ENCODE peak calls at places on chromosomes 11 and 22, in five cellular contexts. One of them, this sample, is unnamed.

GRCh38 chr11:128354476-128354875 is 232.9 kb downstream of the ETS1 start:
- DNase-seq in osteocyte: no peak
- DNase-seq in A549: no peak
- DNase-seq in mammary epithelial cell: peak
- DNase-seq in foreskin fibroblast: peak
- DNase-seq in this sample: no peak

GRCh38 chr22:40432167-40432566 is 61.8 kb downstream of the SGSM3 start:
- DNase-seq in osteocyte: no peak
- DNase-seq in A549: no peak
- DNase-seq in mammary epithelial cell: no peak
- DNase-seq in foreskin fibroblast: no peak
- DNase-seq in this sample: no peak

GRCh38 chr22:47043835-47044721 is 281.6 kb downstream of the TBC1D22A start:
- DNase-seq in osteocyte: no peak
- DNase-seq in A549: no peak
- DNase-seq in mammary epithelial cell: no peak
- DNase-seq in foreskin fibroblast: peak
- DNase-seq in this sample: no peak

GRCh38 chr22:23301591-23301990 is 121.3 kb downstream of the BCR start:
- DNase-seq in osteocyte: no peak
- DNase-seq in A549: no peak
- DNase-seq in mammary epithelial cell: no peak
- DNase-seq in foreskin fibroblast: no peak
- DNase-seq in this sample: no peak

GRCh38 chr11:83706581-83706980 is 420.4 kb upstream of the CCDC90B start:
- DNase-seq in osteocyte: no peak
- DNase-seq in A549: no peak
- DNase-seq in mammary epithelial cell: peak
- DNase-seq in foreskin fibroblast: no peak
- DNase-seq in this sample: no peak

GRCh38 chr11:63682045-63682915 is 980 bp downstream of the RTN3 start:
- DNase-seq in osteocyte: no peak
- DNase-seq in A549: peak
- DNase-seq in mammary epithelial cell: peak
- DNase-seq in foreskin fibroblast: peak
- DNase-seq in this sample: peak

GRCh38 chr11:131867457-131868257 is 497.2 kb downstream of the NTM start:
- DNase-seq in osteocyte: peak
- DNase-seq in A549: no peak
- DNase-seq in mammary epithelial cell: peak
- DNase-seq in foreskin fibroblast: peak
- DNase-seq in this sample: peak

GRCh38 chr22:25027552-25027951 is 75.0 kb downstream of the KIAA1671 start:
- DNase-seq in osteocyte: no peak
- DNase-seq in A549: no peak
- DNase-seq in mammary epithelial cell: peak
- DNase-seq in foreskin fibroblast: no peak
- DNase-seq in this sample: no peak

GRCh38 chr11:105577645-105578044 is 32.2 kb upstream of the GRIA4 start:
- DNase-seq in osteocyte: no peak
- DNase-seq in A549: no peak
- DNase-seq in mammary epithelial cell: no peak
- DNase-seq in foreskin fibroblast: peak
- DNase-seq in this sample: no peak

GRCh38 chr22:38214248-38215056 is 12.7 kb downstream of the MAFF start:
- DNase-seq in osteocyte: no peak
- DNase-seq in A549: no peak
- DNase-seq in mammary epithelial cell: no peak
- DNase-seq in foreskin fibroblast: peak
- DNase-seq in this sample: peak

GRCh38 chr11:43311791-43312607 is at the start of gene API5:
- DNase-seq in osteocyte: peak
- DNase-seq in A549: peak
- DNase-seq in mammary epithelial cell: peak
- DNase-seq in foreskin fibroblast: peak
- DNase-seq in this sample: peak

GRCh38 chr11:44865866-44866272 is 84.8 kb downstream of the TP53I11 start:
- DNase-seq in osteocyte: no peak
- DNase-seq in A549: no peak
- DNase-seq in mammary epithelial cell: no peak
- DNase-seq in foreskin fibroblast: no peak
- DNase-seq in this sample: no peak

GRCh38 chr11:129319201-129319600 is 56.4 kb upstream of the BARX2 start:
- DNase-seq in osteocyte: no peak
- DNase-seq in A549: no peak
- DNase-seq in mammary epithelial cell: no peak
- DNase-seq in foreskin fibroblast: no peak
- DNase-seq in this sample: no peak

GRCh38 chr22:17264321-17265052 is 45.3 kb upstream of the ADA2 start:
- DNase-seq in osteocyte: no peak
- DNase-seq in A549: no peak
- DNase-seq in mammary epithelial cell: no peak
- DNase-seq in foreskin fibroblast: peak
- DNase-seq in this sample: no peak

GRCh38 chr11:81869337-81870065 is 864.2 kb downstream of the FAM181B start:
- DNase-seq in osteocyte: no peak
- DNase-seq in A549: no peak
- DNase-seq in mammary epithelial cell: peak
- DNase-seq in foreskin fibroblast: no peak
- DNase-seq in this sample: peak

DNA sequence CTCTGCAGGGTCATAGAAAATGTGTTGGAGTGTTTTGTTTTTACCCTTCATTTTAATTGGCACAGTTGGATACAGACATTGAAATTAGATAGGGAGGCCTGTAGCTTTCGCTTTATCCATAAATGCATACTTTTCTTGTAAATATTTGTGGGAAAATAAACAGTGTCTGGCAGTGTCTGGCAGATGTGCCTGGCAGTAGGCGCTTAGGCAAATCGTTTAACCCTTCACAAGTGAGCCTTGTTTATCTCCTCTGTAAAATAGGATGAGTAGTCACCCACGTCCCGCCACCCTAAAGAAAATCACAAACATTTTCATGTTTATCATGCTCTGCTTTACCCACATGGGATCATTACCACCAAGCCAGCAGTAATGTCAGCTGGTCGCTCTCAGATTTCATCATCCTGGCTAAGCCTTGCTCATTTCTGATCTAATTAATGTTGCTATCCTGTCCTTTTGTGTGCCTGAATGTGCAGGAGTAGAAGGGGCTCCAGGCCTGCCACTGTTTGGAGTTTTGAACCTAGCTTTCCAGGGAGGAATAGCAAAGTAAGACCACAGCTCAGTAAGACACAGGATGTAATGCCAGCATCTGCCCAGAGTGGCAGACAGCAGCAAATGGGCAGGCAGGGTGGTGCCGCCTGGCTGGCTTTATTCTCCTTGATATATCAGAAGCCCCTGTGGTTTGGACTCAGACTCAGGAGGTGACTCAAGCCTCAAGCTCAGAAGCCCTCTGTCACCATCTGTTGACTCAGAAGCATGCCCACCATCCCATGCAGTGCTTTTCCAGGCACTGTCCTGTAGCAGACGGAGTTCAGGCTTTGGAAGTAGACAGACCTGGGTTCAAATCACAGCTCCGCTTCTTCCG is 73.0 kb upstream of the TTC12 start:
- DNase-seq in osteocyte: no peak
- DNase-seq in A549: no peak
- DNase-seq in mammary epithelial cell: no peak
- DNase-seq in foreskin fibroblast: peak
- DNase-seq in this sample: no peak
- TF ChIP-seq CTCF in osteocyte: no peak
- TF ChIP-seq CTCF in A549: no peak
- TF ChIP-seq CTCF in mammary epithelial cell: no peak
- TF ChIP-seq CTCF in foreskin fibroblast: no peak
- TF ChIP-seq CTCF in this sample: no peak

DNA sequence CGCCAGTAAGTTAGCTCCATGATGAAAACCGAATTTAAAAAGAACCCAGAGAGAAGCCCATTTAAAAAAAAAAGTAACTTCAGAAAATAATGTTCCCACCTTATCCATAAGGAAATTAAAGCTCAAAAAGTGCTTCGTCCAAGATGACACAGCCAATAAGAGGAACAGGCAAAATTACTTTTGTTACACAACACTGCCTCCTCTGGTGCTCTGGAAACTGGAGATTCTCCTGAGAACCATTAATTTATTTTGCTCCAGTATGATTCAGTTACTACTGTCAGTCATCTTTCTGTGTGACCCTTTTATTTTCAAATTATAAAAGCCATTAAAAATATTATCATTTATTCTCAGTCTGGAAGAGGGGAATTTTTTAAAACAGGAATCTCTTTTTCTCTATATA is 2.0 kb downstream of the IFT27 start:
- DNase-seq in osteocyte: no peak
- DNase-seq in A549: peak
- DNase-seq in mammary epithelial cell: peak
- DNase-seq in foreskin fibroblast: peak
- DNase-seq in this sample: no peak
- TF ChIP-seq CTCF in osteocyte: peak
- TF ChIP-seq CTCF in A549: peak
- TF ChIP-seq CTCF in mammary epithelial cell: peak
- TF ChIP-seq CTCF in foreskin fibroblast: peak
- TF ChIP-seq CTCF in this sample: peak

GRCh38 chr11:103480421-103480820 is 371.2 kb downstream of the DYNC2H1 start:
- DNase-seq in osteocyte: no peak
- DNase-seq in A549: no peak
- DNase-seq in mammary epithelial cell: no peak
- DNase-seq in foreskin fibroblast: no peak
- DNase-seq in this sample: no peak
- TF ChIP-seq CTCF in osteocyte: no peak
- TF ChIP-seq CTCF in A549: no peak
- TF ChIP-seq CTCF in mammary epithelial cell: no peak
- TF ChIP-seq CTCF in foreskin fibroblast: no peak
- TF ChIP-seq CTCF in this sample: no peak

DNA sequence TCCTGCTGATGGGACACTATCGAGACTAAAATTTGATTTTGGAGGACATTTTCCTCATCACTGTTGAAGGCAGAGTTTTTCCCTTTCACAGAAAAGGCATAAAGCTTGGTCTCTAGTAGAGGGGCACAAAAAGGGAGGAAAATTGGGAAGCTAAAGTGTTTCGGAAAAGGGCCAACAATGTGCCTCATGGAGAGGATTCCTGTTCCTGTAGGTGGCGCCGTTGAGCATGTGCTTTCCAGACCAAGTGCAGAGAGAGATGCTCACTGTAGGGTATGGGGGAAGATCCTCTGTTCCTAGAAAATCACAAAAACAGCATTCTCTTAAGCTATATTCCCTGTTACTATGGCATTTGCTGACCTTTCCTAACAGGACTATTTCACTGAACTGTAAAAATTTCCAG is 18.4 kb upstream of the OR4C5 start:
- DNase-seq in osteocyte: no peak
- DNase-seq in A549: no peak
- DNase-seq in mammary epithelial cell: no peak
- DNase-seq in foreskin fibroblast: no peak
- DNase-seq in this sample: no peak
- TF ChIP-seq CTCF in osteocyte: no peak
- TF ChIP-seq CTCF in A549: no peak
- TF ChIP-seq CTCF in mammary epithelial cell: no peak
- TF ChIP-seq CTCF in foreskin fibroblast: no peak
- TF ChIP-seq CTCF in this sample: peak

GRCh38 chr22:26316732-26317131 is 112.3 kb upstream of the ASPHD2 start:
- DNase-seq in osteocyte: no peak
- DNase-seq in A549: no peak
- DNase-seq in mammary epithelial cell: no peak
- DNase-seq in foreskin fibroblast: no peak
- DNase-seq in this sample: no peak

GRCh38 chr22:26320469-26320868 is 108.6 kb upstream of the ASPHD2 start:
- DNase-seq in osteocyte: no peak
- DNase-seq in A549: no peak
- DNase-seq in mammary epithelial cell: no peak
- DNase-seq in foreskin fibroblast: peak
- DNase-seq in this sample: no peak

GRCh38 chr22:26322179-26322905 is 106.7 kb upstream of the ASPHD2 start:
- DNase-seq in osteocyte: no peak
- DNase-seq in A549: no peak
- DNase-seq in mammary epithelial cell: peak
- DNase-seq in foreskin fibroblast: peak
- DNase-seq in this sample: no peak

GRCh38 chr22:26321469-26321913 is 107.6 kb upstream of the ASPHD2 start:
- DNase-seq in osteocyte: no peak
- DNase-seq in A549: no peak
- DNase-seq in mammary epithelial cell: no peak
- DNase-seq in foreskin fibroblast: peak
- DNase-seq in this sample: no peak

DNA sequence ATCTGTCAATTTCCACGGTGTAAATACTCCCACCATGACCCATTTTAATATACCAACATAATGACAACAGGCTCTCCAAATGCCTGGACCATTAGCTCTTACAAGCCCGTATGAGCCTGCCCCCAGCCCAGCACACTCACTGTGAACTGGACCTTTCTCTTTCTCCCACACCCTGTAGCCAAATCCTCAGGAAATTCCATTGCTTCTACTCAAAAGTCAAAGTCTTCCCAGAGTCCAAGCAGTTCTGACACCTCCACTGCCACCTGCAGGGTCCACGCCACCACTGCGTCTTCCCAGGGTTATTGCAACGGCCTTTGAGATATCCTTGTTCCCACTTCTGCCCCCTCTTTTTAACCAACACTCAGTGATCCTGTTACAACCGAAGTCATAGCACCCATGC is 110.1 kb upstream of the ASPHD2 start:
- DNase-seq in osteocyte: no peak
- DNase-seq in A549: no peak
- DNase-seq in mammary epithelial cell: peak
- DNase-seq in foreskin fibroblast: peak
- DNase-seq in this sample: no peak
- TF ChIP-seq CTCF in osteocyte: no peak
- TF ChIP-seq CTCF in A549: no peak
- TF ChIP-seq CTCF in mammary epithelial cell: peak
- TF ChIP-seq CTCF in foreskin fibroblast: peak
- TF ChIP-seq CTCF in this sample: peak

GRCh38 chr11:64875369-64876225 is 2.8 kb downstream of the EHD1 start:
- DNase-seq in osteocyte: no peak
- DNase-seq in A549: no peak
- DNase-seq in mammary epithelial cell: no peak
- DNase-seq in foreskin fibroblast: no peak
- DNase-seq in this sample: no peak
- TF ChIP-seq CTCF in osteocyte: no peak
- TF ChIP-seq CTCF in A549: no peak
- TF ChIP-seq CTCF in mammary epithelial cell: no peak
- TF ChIP-seq CTCF in foreskin fibroblast: no peak
- TF ChIP-seq CTCF in this sample: no peak

GRCh38 chr11:79708319-79708928 is 267.6 kb upstream of the TENM4 start:
- DNase-seq in osteocyte: no peak
- DNase-seq in A549: peak
- DNase-seq in mammary epithelial cell: peak
- DNase-seq in foreskin fibroblast: peak
- DNase-seq in this sample: peak
- TF ChIP-seq CTCF in osteocyte: peak
- TF ChIP-seq CTCF in A549: peak
- TF ChIP-seq CTCF in mammary epithelial cell: peak
- TF ChIP-seq CTCF in foreskin fibroblast: peak
- TF ChIP-seq CTCF in this sample: peak

GRCh38 chr11:91394073-91394717 is 830.4 kb upstream of the FAT3 start:
- DNase-seq in osteocyte: no peak
- DNase-seq in A549: no peak
- DNase-seq in mammary epithelial cell: no peak
- DNase-seq in foreskin fibroblast: no peak
- DNase-seq in this sample: no peak
- TF ChIP-seq CTCF in osteocyte: no peak
- TF ChIP-seq CTCF in A549: peak
- TF ChIP-seq CTCF in mammary epithelial cell: no peak
- TF ChIP-seq CTCF in foreskin fibroblast: no peak
- TF ChIP-seq CTCF in this sample: no peak

GRCh38 chr22:19036523-19037273 is 85.5 kb downstream of the DGCR2 start:
- DNase-seq in osteocyte: no peak
- DNase-seq in A549: no peak
- DNase-seq in mammary epithelial cell: no peak
- DNase-seq in foreskin fibroblast: peak
- DNase-seq in this sample: no peak
- TF ChIP-seq CTCF in osteocyte: no peak
- TF ChIP-seq CTCF in A549: no peak
- TF ChIP-seq CTCF in mammary epithelial cell: peak
- TF ChIP-seq CTCF in foreskin fibroblast: no peak
- TF ChIP-seq CTCF in this sample: no peak

This sample was measured in GM13977.